ENCODE peak calls at places on chromosome X, in six cellular contexts. Y is upper lobe of left lung, H is A549, U is HepG2, R is K562, F is GM12878. K is an unnamed sample.

GRCh38 chrX:112120737-112121136 is 38.2 kb upstream of the TRPC5 start:
- ATAC-seq in H (no peak), R (no peak), F (no peak), Y (peak), U (no peak), K (no peak)

GRCh38 chrX:7925867-7926472 is 1.2 kb downstream of the PNPLA4 start:
- ATAC-seq in Y (peak), H (peak), U (peak), F (peak), R (peak), K (peak)

GRCh38 chrX:47098746-47099145 is 20.5 kb downstream of the RGN start:
- ATAC-seq in U (no peak), H (no peak), F (no peak), R (no peak), Y (no peak), K (no peak)

GRCh38 chrX:153623310-153624029 is 23.5 kb upstream of the DUSP9 start:
- ATAC-seq in H (no peak), R (no peak), U (peak), F (no peak), Y (no peak), K (no peak)

GRCh38 chrX:29580560-29580959 is 634.8 kb upstream of the MAGEB2 start:
- ATAC-seq in R (no peak), U (no peak), H (no peak), Y (no peak), F (no peak), K (no peak)

GRCh38 chrX:261167-261857 is 19.9 kb upstream of the PLCXD1 start:
- ATAC-seq in H (peak), R (peak), U (peak), Y (peak), F (no peak), K (peak)

GRCh38 chrX:40784516-40785151 is 49.3 kb upstream of the MED14 start:
- ATAC-seq in Y (no peak), F (no peak), R (no peak), H (no peak), U (peak), K (no peak)

GRCh38 chrX:40130207-40130606 is 32.4 kb upstream of the BCOR start:
- ATAC-seq in R (no peak), H (peak), Y (no peak), U (no peak), F (no peak), K (no peak)

GRCh38 chrX:107731831-107732502 is 43.6 kb downstream of the TSC22D3 start:
- ATAC-seq in H (peak), U (no peak), F (no peak), Y (peak), R (peak), K (peak)

GRCh38 chrX:10077425-10078188 is 79.2 kb upstream of the CLCN4 start:
- ATAC-seq in R (no peak), U (peak), F (peak), Y (no peak), H (peak), K (no peak)

GRCh38 chrX:96432647-96433046 is 252.0 kb upstream of the DIAPH2 start:
- ATAC-seq in U (no peak), H (no peak), Y (no peak), F (no peak), R (no peak), K (peak)

GRCh38 chrX:143623657-143624056 is 12.2 kb downstream of the SLITRK4 start:
- ATAC-seq in U (no peak), Y (no peak), F (no peak), R (no peak), H (no peak), K (no peak)

GRCh38 chrX:104428231-104428630 is 137.8 kb upstream of the IL1RAPL2 start:
- ATAC-seq in U (no peak), F (no peak), Y (no peak), H (no peak), R (no peak), K (no peak)

GRCh38 chrX:136588060-136588459 is 56.0 kb downstream of the VGLL1 start:
- ATAC-seq in R (no peak), H (no peak), U (no peak), Y (no peak), F (peak), K (no peak)

GRCh38 chrX:48697182-48697727 is 721 bp downstream of the SUV39H1 start:
- ATAC-seq in Y (no peak), R (no peak), H (no peak), U (no peak), F (no peak), K (no peak)

GRCh38 chrX:130330706-130331105 is 9.0 kb upstream of the SLC25A14 start:
- ATAC-seq in R (peak), F (peak), U (peak), H (peak), Y (no peak), K (no peak)

GRCh38 chrX:39725928-39726619 is 371.7 kb downstream of the BCOR start:
- ATAC-seq in F (no peak), U (no peak), H (no peak), R (no peak), Y (no peak), K (peak)

GRCh38 chrX:108811891-108812290 is 75.5 kb upstream of the IRS4 start:
- ATAC-seq in R (no peak), H (peak), U (peak), F (no peak), Y (no peak), K (no peak)

GRCh38 chrX:28850955-28851354 is 263.7 kb downstream of the IL1RAPL1 start:
- ATAC-seq in R (no peak), Y (no peak), F (no peak), U (no peak), H (no peak), K (no peak)

GRCh38 chrX:49910344-49910743 is 12.1 kb upstream of the CLCN5 start:
- ATAC-seq in U (no peak), R (no peak), H (no peak), Y (peak), F (peak), K (no peak)

GRCh38 chrX:120755066-120755846 is 120.4 kb downstream of the CT47B1 start:
- ATAC-seq in Y (no peak), F (peak), H (no peak), U (peak), R (peak), K (no peak)

GRCh38 chrX:10173331-10173900 is 16.6 kb downstream of the CLCN4 start:
- ATAC-seq in U (no peak), R (peak), H (no peak), F (no peak), Y (no peak), K (peak)

GRCh38 chrX:32842053-32842452 is 369.3 kb downstream of the DMD start:
- ATAC-seq in H (no peak), U (no peak), F (peak), Y (no peak), R (no peak), K (no peak)

GRCh38 chrX:53357799-53358530 is 64.5 kb downstream of the SMC1A start:
- ATAC-seq in U (no peak), H (no peak), Y (no peak), F (no peak), R (no peak), K (no peak)

GRCh38 chrX:154412468-154412867 is 1.1 kb downstream of the TAFAZZIN start:
- ATAC-seq in R (no peak), H (no peak), U (no peak), F (peak), Y (peak), K (peak)

GRCh38 chrX:154547245-154548027 is at the start of gene IKBKG:
- ATAC-seq in Y (peak), F (peak), R (peak), U (peak), H (peak), K (peak)

GRCh38 chrX:112874614-112875013 is 34.0 kb upstream of the AMOT start:
- ATAC-seq in U (no peak), R (no peak), Y (no peak), F (no peak), H (no peak), K (no peak)

GRCh38 chrX:18448416-18448815 is 23.0 kb downstream of the CDKL5 start:
- ATAC-seq in R (no peak), Y (no peak), H (no peak), U (no peak), F (no peak), K (no peak)
- TF ChIP-seq POLR2A in R (no peak), Y (no peak), H (no peak), U (no peak), F (no peak), K (no peak)

DNA sequence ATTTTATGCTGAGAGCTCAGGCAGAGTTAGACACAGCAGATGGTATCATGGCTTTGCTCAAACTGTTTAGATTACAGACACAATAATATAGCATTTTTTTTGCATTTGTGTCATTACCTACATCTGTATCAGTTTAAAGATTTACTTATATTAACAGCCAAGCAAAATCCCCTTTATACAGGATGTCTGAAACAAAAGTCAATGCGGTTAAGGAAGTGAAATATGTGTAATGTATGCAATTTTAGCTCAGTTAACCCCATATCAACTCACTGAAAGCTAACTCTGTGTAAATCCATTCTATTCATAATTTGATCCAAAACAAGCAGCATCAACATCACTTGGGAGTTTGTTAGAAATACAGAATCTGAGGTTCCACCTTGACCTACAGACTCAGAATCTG is 119.0 kb upstream of the CNKSR2 start:
- ATAC-seq in R (no peak), H (no peak), U (no peak), Y (no peak), F (peak), K (no peak)
- TF ChIP-seq EP300 in R (no peak), H (no peak), U (no peak), Y (no peak), F (no peak), K (no peak)

DNA sequence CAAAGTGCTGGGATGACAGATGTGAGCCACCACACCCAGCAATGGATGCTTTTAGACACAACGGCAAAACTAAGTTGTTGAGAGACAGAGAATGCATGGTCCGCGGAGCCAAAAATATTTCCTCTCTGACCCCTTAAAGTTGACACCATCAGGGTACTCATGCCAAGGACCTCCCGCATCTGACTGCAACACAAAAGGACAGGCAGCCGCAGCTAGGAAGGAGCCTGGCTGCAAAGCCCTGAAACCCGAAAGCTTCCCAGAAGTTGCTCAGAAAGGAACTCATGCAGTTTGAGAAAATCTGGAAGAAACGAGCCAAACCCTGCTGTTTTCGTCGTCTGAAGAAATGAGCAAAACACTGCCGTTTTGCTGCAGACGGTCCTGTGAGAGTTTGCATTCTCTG is 16.5 kb downstream of the DHRSX start:
- ATAC-seq in U (no peak), Y (no peak), R (no peak), H (no peak), F (no peak), K (peak)
- H3K27ac ChIP-seq in U (no peak), Y (peak), R (no peak), H (no peak), F (no peak), K (peak)

GRCh38 chrX:13687203-13687602 is 1.7 kb upstream of the RAB9A start:
- ATAC-seq in R (no peak), Y (no peak), U (no peak), H (no peak), F (no peak), K (no peak)

GRCh38 chrX:13690836-13691235 is 1.9 kb downstream of the RAB9A start:
- ATAC-seq in Y (no peak), R (no peak), H (no peak), F (peak), U (no peak), K (no peak)

GRCh38 chrX:13688384-13688771 is 550 bp upstream of the RAB9A start:
- ATAC-seq in F (peak), H (peak), R (peak), U (peak), Y (no peak), K (no peak)

GRCh38 chrX:13689519-13690211 is 737 bp downstream of the RAB9A start:
- ATAC-seq in F (no peak), H (peak), U (no peak), R (peak), Y (peak), K (no peak)

DNA sequence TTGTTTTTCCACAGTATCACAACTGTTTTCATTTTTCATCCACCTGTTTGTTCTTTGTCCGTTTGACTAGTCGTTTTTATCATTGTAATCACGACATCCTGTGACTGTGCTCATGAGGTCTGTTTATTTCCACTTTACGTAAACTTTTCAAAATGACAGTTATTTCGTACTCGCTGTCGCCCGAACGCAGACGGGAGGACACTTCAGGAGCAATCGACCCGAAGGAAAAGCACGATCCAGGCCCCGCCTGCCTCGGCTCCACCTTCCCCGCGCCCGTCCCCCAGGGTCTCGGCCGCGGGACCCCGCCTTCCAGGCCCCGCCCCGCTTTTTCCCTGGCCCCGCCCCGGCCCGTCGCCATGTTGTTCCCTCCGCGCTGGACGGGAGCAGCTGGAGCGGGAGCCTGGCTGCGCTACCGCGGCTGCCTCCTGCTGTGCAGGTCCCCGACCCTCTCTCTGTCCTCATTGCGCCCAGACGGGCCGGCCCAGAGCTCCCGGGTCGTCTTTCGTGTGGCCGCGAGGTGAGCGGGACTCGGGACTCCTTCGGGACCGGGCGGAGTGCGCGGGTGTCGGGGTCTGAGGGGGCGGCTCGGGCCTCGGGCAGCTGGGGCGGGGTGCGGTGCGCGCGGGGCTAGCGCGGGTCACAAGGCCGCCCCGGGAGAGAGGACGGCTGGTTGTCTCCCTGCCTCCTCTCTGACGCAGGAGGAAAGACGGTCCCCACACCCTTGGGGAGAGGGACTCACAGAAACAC is at the start of gene RAB9A:
- ATAC-seq in R (peak), Y (peak), F (peak), H (peak), U (peak), K (peak)
- TF ChIP-seq POLR2A in R (peak), Y (peak), F (peak), H (peak), U (peak), K (peak)

GRCh38 chrX:100745806-100746537 is 14.1 kb upstream of the SYTL4 start:
- ATAC-seq in U (no peak), Y (peak), R (no peak), H (no peak), F (no peak), K (peak)
- TF ChIP-seq EP300 in U (no peak), Y (no peak), R (no peak), H (no peak), F (no peak), K (no peak)

DNA sequence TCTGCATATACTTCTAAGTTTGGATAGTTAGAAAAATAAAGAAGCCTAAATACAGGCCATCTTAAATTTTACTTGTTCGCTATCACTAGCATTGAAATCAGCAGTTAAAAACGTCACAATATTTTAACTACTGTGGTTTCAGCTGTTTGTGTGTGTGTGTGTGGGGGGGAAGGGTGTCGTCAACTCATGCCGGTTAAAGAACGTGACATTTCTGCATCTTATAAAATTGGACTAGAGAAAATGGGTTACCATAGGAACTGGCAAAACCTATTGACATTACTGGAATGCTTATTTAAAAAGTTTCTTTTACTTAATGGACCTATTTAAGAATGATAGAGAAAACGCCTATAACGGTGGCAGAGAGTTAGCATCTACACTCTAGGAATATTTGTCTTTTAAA is 1.2 kb upstream of the CNKSR2 start:
- ATAC-seq in H (no peak), R (no peak), F (no peak), U (no peak), Y (no peak), K (no peak)
- H3K27ac ChIP-seq in H (no peak), R (no peak), F (no peak), U (no peak), Y (no peak), K (no peak)

GRCh38 chrX:103360092-103360491 is 3.8 kb downstream of the TCEAL9 start:
- ATAC-seq in H (no peak), U (no peak), F (no peak), Y (no peak), R (peak), K (no peak)

GRCh38 chrX:103362504-103362903 is 6.2 kb downstream of the TCEAL9 start:
- ATAC-seq in H (peak), F (no peak), Y (no peak), R (no peak), U (peak), K (no peak)

GRCh38 chrX:103360916-103361315 is 4.6 kb downstream of the TCEAL9 start:
- ATAC-seq in Y (no peak), R (no peak), H (no peak), F (no peak), U (no peak), K (no peak)

GRCh38 chrX:103363046-103363445 is 6.7 kb downstream of the TCEAL9 start:
- ATAC-seq in H (no peak), R (no peak), Y (no peak), F (no peak), U (no peak), K (no peak)

DNA sequence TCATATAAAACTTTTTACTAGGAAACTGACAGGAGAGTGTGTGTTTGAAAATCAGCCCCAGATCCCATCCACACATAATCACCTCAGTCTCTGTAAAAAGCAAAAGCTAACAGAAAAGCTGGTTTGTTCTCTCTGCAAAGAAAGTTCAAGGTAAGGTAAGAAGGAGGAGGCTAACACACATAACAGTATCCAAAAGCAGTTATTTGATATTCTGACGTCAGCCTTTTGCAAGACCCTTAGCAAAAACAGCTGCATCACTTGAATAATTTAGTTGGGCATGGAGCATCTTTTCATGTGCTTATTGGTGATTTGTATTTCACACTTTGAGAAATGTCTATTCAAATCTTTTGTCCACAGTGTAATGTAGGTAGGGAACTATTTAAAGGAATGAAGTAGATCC is 5.5 kb downstream of the TCEAL9 start:
- ATAC-seq in Y (no peak), U (no peak), F (no peak), H (peak), R (no peak), K (no peak)
- TF ChIP-seq POLR2A in Y (no peak), U (no peak), F (no peak), H (no peak), R (no peak), K (no peak)